ENCODE peak calls at places on chromosome 18, in four cellular contexts. D is HL-60, I is K562, K is GM12878. J is an unnamed sample.

GRCh38 chr18:30556112-30556511 is 486.4 kb downstream of the DSC3 start:
- DNase-seq in D (no peak), K (no peak), I (no peak), J (no peak)

GRCh38 chr18:3593381-3593903 is 143.5 kb downstream of the TGIF1 start:
- DNase-seq in D (no peak), K (no peak), I (peak), J (no peak)

GRCh38 chr18:36568487-36568886 is 260.3 kb downstream of the TPGS2 start:
- DNase-seq in D (no peak), I (no peak), K (peak), J (no peak)

GRCh38 chr18:33751613-33752221 is 173.7 kb downstream of the ASXL3 start:
- DNase-seq in D (no peak), I (no peak), K (no peak), J (no peak)

GRCh38 chr18:48943333-48943732 is 7.4 kb downstream of the SMAD7 start:
- DNase-seq in K (no peak), D (no peak), I (no peak), J (no peak)

GRCh38 chr18:66548747-66549146 is 55.1 kb downstream of the CDH19 start:
- DNase-seq in I (no peak), D (no peak), K (no peak), J (peak)

GRCh38 chr18:9740076-9740475 is 32.0 kb downstream of the RAB31 start:
- DNase-seq in I (no peak), D (no peak), K (no peak), J (no peak)

GRCh38 chr18:52150050-52150449 is 189.9 kb upstream of the DCC start:
- DNase-seq in D (no peak), K (no peak), I (no peak), J (no peak)

GRCh38 chr18:5097116-5097703 is 99.8 kb downstream of the AKAIN1 start:
- DNase-seq in K (no peak), D (no peak), I (no peak), J (no peak)

GRCh38 chr18:67969458-67969857 is 452.9 kb upstream of the DSEL start:
- DNase-seq in I (no peak), D (no peak), K (no peak), J (no peak)

GRCh38 chr18:33841221-33841967 is 263.4 kb downstream of the ASXL3 start:
- DNase-seq in D (no peak), I (no peak), K (no peak), J (no peak)

GRCh38 chr18:23451011-23451410 is 2.1 kb upstream of the RIOK3 start:
- DNase-seq in I (no peak), K (no peak), D (no peak), J (no peak)

GRCh38 chr18:23453657-23454011 is 547 bp downstream of the RIOK3 start:
- DNase-seq in I (no peak), D (no peak), K (no peak), J (no peak)

GRCh38 chr18:23452347-23452727 is 750 bp upstream of the RIOK3 start:
- DNase-seq in D (no peak), I (no peak), K (no peak), J (no peak)

GRCh38 chr18:23451491-23451890 is 1.6 kb upstream of the RIOK3 start:
- DNase-seq in I (no peak), K (no peak), D (no peak), J (no peak)

GRCh38 chr18:23452728-23453656 is at the start of gene RIOK3:
- DNase-seq in K (peak), D (peak), I (peak), J (peak)
- TF ChIP-seq POLR2AphosphoS5 in K (peak), D (peak), I (peak), J (peak)

DNA sequence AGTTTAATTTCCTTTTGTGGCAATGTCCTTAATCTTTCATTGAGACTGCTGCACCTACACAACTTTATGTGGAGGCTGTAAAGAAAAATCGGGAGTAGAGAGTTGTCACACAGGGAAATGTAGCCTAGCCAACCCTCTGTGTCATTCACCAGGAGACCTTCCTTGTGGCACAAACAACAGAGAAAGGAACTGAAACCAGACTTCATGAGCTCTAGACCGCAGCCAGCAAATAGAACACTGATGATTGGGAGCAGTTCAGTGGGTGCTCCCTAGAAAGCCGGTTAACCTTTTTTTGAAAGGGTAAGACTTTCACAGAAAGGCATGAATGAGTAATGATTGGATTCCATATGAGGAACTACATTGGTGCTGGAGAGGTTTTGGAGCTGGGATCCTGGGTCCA is 1752.4 kb upstream of the CELF4 start:
- DNase-seq in I (no peak), D (no peak), K (no peak), J (no peak)
- TF ChIP-seq SPI1 in I (no peak), D (no peak), K (peak), J (peak)

DNA sequence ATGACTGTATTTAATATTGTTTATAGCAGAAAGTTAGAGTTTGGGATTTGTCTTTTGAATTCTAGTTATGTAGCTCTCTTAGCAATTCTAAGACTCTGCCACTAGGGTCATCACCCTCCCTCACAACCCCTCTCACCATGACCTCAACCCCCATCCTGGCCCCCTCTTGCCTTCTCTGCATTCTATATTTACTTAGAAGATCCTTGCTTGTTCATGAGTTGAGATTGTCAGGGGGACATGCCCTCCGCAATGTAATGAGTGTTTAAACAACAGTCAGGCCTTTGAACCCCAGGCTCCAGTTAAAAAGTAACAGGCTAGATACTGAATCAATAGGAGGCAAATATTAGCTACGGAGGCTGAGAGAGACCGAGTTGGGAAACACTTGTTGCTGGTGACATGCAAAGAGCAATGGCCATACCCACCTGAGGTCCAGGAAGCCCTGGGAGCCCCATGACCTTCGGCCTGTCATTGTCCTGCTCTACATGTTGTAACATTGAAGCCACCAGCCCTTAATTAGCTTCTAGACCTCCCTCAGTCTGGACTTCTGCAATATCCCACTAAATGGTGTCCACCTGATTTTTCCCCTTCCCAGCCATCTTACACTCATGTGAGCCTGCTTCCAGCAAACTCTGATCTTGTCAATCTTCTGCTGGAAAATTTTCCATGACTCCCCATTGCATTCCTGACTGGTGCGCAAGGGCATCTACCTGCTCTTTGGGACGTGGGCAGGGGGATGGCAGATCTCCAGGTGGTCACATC is 221.1 kb downstream of the ALPK2 start:
- DNase-seq in D (no peak), K (no peak), I (peak), J (no peak)
- TF ChIP-seq POLR2AphosphoS5 in D (no peak), K (no peak), I (no peak), J (no peak)

DNA sequence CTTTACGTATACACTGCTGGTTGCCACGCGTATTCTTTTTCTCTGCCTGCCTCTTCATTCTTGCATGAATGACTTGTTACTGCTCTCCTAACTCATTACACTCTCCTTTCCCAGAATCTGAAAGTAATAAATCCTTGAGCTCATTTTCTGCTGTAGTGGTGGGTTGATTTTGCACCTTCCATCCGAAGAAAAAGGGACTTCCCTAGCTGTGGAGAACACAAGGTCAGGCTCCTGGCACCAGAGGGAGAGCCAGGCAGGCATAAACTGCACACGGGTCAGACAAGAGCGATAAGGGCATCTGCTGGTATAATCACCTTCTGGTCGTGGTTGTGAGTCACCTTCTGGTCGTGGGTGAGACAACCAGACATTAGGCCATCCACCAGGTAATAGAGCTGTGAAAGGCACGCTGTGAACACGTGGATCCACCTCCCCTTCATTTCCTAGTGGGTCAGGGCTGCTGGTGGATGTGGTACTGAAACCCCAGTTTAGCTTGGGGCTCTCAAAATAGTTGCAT is 950.3 kb downstream of the SOCS6 start:
- DNase-seq in D (no peak), I (no peak), K (no peak), J (no peak)
- TF ChIP-seq SPI1 in D (no peak), I (no peak), K (no peak), J (no peak)

DNA sequence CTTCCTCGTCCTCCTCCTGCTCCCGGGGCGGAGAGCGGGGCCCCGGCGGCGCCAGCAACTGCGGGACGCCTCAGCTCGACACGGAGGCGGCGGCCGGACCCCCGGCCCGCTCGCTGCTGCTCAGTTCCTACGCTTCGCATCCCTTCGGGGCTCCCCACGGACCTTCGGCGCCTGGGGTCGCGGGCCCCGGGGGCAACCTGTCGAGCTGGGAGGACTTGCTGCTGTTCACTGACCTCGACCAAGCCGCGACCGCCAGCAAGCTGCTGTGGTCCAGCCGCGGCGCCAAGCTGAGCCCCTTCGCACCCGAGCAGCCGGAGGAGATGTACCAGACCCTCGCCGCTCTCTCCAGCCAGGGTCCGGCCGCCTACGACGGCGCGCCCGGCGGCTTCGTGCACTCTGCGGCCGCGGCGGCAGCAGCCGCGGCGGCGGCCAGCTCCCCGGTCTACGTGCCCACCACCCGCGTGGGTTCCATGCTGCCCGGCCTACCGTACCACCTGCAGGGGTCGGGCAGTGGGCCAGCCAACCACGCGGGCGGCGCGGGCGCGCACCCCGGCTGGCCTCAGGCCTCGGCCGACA is 2.0 kb downstream of the GATA6 start:
- DNase-seq in I (no peak), D (no peak), K (no peak), J (no peak)
- TF ChIP-seq POLR2AphosphoS5 in I (no peak), D (no peak), K (no peak), J (no peak)

GRCh38 chr18:23257153-23257552 is 121.9 kb downstream of the CABLES1 start:
- DNase-seq in I (no peak), K (no peak), D (no peak), J (no peak)

GRCh38 chr18:23258566-23259265 is 123.4 kb downstream of the CABLES1 start:
- DNase-seq in I (no peak), D (no peak), K (no peak), J (no peak)

GRCh38 chr18:23257686-23258565 is 122.6 kb downstream of the CABLES1 start:
- DNase-seq in D (no peak), I (no peak), K (no peak), J (no peak)

GRCh38 chr18:23260932-23261590 is 125.8 kb downstream of the CABLES1 start:
- DNase-seq in I (no peak), K (no peak), D (no peak), J (no peak)

DNA sequence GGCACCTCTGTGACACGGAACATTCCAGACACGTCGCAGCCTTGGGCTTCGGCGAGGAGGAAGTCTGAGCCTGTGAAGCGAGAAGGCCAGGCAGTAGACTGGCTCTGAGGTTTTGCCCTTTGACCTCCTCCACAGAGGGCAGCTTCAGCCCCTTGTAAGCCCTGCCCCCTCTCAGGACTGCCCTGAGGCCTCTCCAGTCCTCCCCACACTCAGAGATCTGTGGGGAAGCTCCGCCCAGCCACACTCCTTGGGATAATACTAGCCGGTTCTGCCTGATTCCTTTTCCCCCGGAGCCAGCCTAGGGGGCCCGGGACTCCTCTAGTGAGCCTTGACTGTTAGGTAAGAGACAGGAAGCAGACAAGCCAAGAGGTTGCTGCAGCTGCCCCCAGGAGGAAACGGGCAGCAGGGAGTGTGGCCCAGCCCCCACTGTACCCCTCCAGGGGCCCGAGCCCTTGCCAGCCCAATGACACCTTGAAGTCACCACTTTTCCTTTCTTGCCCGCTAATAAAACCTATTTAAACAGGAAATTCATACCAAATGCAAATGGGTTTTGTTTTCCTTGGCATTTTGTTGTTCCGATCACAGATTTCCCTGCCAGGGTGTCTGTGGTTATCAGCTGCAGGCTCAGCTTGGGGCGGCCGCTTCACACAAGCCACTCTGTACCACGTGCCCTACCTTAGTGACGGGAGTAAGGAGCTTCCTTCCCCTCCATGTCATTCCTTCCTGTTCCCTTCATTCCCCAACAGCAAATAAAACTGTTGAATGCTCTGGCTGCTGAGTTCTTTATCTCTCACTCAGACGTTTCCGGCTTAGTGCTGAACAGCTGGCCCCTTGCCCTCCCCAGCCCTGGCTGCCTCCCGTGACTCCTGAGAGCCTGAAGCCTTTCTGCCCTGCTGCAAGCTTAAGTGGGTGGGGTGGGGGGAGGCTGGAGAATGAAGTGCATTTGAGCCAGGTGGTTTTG is 124.7 kb downstream of the CABLES1 start:
- DNase-seq in D (peak), K (no peak), I (peak), J (no peak)
- TF ChIP-seq SPI1 in D (peak), K (no peak), I (no peak), J (peak)

GRCh38 chr18:57947117-57947516 is 96.9 kb upstream of the NEDD4L start:
- DNase-seq in D (no peak), K (no peak), I (no peak), J (no peak)
- TF ChIP-seq POLR2AphosphoS5 in D (no peak), K (no peak), I (no peak), J (no peak)

GRCh38 chr18:55398858-55399257 is 189.1 kb downstream of the TCF4 start:
- DNase-seq in D (no peak), K (no peak), I (no peak), J (no peak)
- TF ChIP-seq SPI1 in D (no peak), K (no peak), I (no peak), J (no peak)

GRCh38 chr18:44725300-44726096 is 44.8 kb downstream of the SETBP1 start:
- DNase-seq in K (peak), D (peak), I (peak), J (no peak)
- TF ChIP-seq POLR2AphosphoS5 in K (no peak), D (no peak), I (no peak), J (no peak)

J was measured in GM12891.